ENCODE peak calls at places on chromosomes 4 and X, in four cellular contexts. U, Z, L and O are unnamed samples. For H3K9me3, the result is how much of the 10 kb centered on the place peaks cover.

GRCh38 chr4:45147866-45148265 is 421.5 kb upstream of the GNPDA2 start:
- DNase-seq in U (no peak), Z (peak), L (no peak), O (peak)

GRCh38 chr4:169051936-169052335 is 41.9 kb upstream of the CBR4 start:
- DNase-seq in U (no peak), Z (peak), L (no peak), O (no peak)

GRCh38 chrX:77960567-77960966 is 8.9 kb downstream of the PGAM4 start:
- DNase-seq in U (no peak), Z (no peak), L (no peak), O (no peak)

GRCh38 chrX:123818243-123818642 is 41.6 kb upstream of the XIAP start:
- DNase-seq in U (peak), Z (peak), L (peak), O (peak)

GRCh38 chrX:55132416-55132815 is 43.6 kb downstream of the PAGE2 start:
- DNase-seq in U (no peak), Z (no peak), L (no peak), O (no peak)

GRCh38 chr4:169103966-169104412 is 93.9 kb upstream of the CBR4 start:
- DNase-seq in U (no peak), Z (no peak), L (no peak), O (no peak)

GRCh38 chrX:18931972-18932371 is 51.9 kb downstream of the PHKA2 start:
- DNase-seq in U (peak), Z (peak), L (peak), O (peak)

GRCh38 chr4:83252782-83253405 is 31.7 kb downstream of the COQ2 start:
- DNase-seq in U (peak), Z (peak), L (peak), O (peak)

GRCh38 chr4:27088491-27088890 is 227.8 kb downstream of the STIM2 start:
- DNase-seq in U (no peak), Z (no peak), L (peak), O (no peak)

GRCh38 chr4:168993724-168994510 is 16.1 kb downstream of the CBR4 start:
- DNase-seq in U (no peak), Z (peak), L (peak), O (peak)

GRCh38 chr4:119493419-119493818 is 135.2 kb downstream of the PDE5A start:
- DNase-seq in U (no peak), Z (no peak), L (no peak), O (peak)

GRCh38 chr4:37447886-37448285 is 203.3 kb downstream of the NWD2 start:
- DNase-seq in U (no peak), Z (no peak), L (no peak), O (peak)

GRCh38 chr4:117327491-117327890 is 242.1 kb upstream of the TRAM1L1 start:
- DNase-seq in U (no peak), Z (peak), L (peak), O (no peak)

GRCh38 chrX:23478056-23478455 is 143.4 kb downstream of the PTCHD1 start:
- DNase-seq in U (no peak), Z (peak), L (no peak), O (peak)

GRCh38 chr4:133483600-133484246 is 334.6 kb downstream of the PCDH10 start:
- DNase-seq in U (peak), Z (peak), L (peak), O (peak)

DNA sequence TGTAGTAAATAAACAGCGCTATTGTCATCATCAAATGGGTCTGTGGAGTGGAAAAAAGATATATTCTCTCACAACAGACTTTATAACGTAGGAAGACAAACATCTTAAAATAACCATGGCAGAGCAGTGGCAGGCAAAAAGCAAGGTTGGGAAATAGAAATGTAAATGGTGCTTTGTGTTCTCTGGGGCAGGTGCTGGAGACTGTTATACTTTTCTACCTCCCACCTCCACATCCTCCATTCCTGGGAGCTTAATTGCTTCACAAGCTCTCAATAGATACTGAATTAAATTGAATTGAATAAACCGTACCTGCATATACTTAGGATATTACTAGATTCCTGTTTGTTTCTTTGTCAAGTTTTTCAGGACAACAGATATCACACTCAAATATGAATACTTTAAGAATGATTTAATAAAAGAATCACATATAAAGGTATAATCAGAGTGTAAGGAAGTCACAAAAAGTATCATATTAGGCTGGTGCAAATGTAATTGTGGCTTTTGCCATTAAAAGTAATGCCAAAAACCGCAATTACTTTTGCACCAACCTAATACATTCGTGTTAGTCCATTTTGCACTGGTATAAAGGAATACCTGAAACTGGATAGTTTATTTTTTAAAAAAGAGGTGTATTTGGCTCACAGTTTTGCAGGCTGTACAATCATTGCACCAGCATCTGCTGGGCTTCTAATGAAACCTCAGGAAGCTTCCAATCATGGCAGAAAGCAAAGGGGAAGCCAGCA is 367.3 kb downstream of the GRIA2 start:
- DNase-seq in U (no peak), Z (no peak), L (no peak), O (no peak)
- H3K9me3 ChIP-seq in U (under half), Z (under half), L (under half), O (under half)

DNA sequence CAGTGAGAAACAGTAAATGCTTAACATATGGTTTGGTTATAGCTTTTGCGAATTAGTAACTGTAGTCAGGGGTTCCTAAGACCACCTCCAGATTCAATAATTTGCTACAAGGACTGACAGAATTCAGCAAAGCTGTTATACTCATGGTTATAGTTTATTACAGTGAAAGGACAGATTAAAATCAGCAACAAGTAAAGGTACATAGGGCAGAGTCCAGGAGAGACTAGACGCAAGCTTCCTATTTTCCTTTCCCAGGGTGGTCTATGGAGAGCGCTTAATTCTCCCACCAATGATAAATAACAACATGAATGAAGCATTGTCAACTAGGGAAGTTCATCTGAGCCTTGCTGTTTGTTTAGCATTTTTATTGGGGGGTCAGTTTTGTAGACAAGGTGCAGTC is 5.9 kb downstream of the NSUN7 start:
- DNase-seq in U (no peak), Z (no peak), L (no peak), O (no peak)
- H3K9ac ChIP-seq in U (no peak), Z (no peak), L (no peak), O (no peak)

GRCh38 chr4:122469457-122469856 is 12.9 kb upstream of the IL2 start:
- DNase-seq in U (no peak), Z (no peak), L (no peak), O (no peak)
- H2AFZ ChIP-seq in U (no peak), Z (no peak), L (no peak), O (no peak)

DNA sequence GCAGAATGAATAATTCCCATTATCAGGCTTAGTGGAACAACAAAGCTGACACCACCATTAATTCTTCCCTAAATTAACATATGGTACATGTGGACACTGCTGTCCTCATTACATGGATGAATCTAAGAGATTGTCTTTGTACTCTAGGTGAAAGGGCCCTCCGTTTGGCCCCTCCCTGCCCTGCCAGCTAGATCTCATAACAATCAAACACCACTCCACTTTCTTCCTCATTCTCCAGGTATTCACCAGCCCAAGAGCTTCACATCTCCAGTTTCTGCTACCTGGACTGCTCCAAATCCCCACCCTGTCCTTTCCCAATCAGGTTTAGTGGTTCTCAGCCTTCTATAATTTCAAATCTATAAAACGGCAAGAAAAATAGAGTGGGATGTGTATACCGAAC is 3.8 kb downstream of the HSD17B11 start:
- DNase-seq in U (no peak), Z (no peak), L (no peak), O (no peak)
- H3K9me3 ChIP-seq in U (under half), Z (under half), L (under half), O (under half)

GRCh38 chr4:680931-681645 is 6.7 kb downstream of the MYL5 start:
- DNase-seq in U (no peak), Z (no peak), L (peak), O (peak)
- H3K9ac ChIP-seq in U (no peak), Z (peak), L (peak), O (peak)

GRCh38 chr4:76882630-76883029 is 15.3 kb downstream of the SOWAHB start:
- DNase-seq in U (no peak), Z (no peak), L (no peak), O (no peak)
- H2AFZ ChIP-seq in U (peak), Z (no peak), L (no peak), O (no peak)